ENCODE peak calls at places on chromosomes 3 and 15, in four cellular contexts. O is colonic mucosa, F is choroid plexus epithelial cell, Z is mesendoderm. I is an unnamed sample.

GRCh38 chr15:93201940-93202339 is 112.9 kb upstream of the RGMA start:
- DNase-seq in O (no peak), F (no peak), Z (no peak), I (no peak)

GRCh38 chr15:89364741-89365450 is 30.3 kb upstream of the POLG start:
- DNase-seq in O (no peak), F (no peak), Z (no peak), I (no peak)

GRCh38 chr3:188202358-188203138 is 48.6 kb downstream of the LPP start:
- DNase-seq in O (no peak), F (no peak), Z (peak), I (no peak)

GRCh38 chr3:58206406-58207011 is 4.3 kb downstream of the DNASE1L3 start:
- DNase-seq in O (no peak), F (peak), Z (peak), I (no peak)

GRCh38 chr15:37142371-37142770 is 42.0 kb upstream of the MEIS2 start:
- DNase-seq in O (no peak), F (no peak), Z (no peak), I (no peak)

GRCh38 chr3:36393563-36393962 is 13.3 kb downstream of the STAC start:
- DNase-seq in O (no peak), F (peak), Z (no peak), I (no peak)

GRCh38 chr15:52164631-52165265 is 26.4 kb downstream of the GNB5 start:
- DNase-seq in O (no peak), F (peak), Z (peak), I (no peak)

GRCh38 chr15:88126695-88127476 is 129.7 kb downstream of the NTRK3 start:
- DNase-seq in O (no peak), F (no peak), Z (peak), I (no peak)

GRCh38 chr3:69088033-69088432 is 3.3 kb downstream of the ARL6IP5 start:
- DNase-seq in O (no peak), F (peak), Z (no peak), I (no peak)

GRCh38 chr3:72346526-72346926 is 501.7 kb downstream of the SHQ1 start:
- DNase-seq in O (no peak), F (peak), Z (peak), I (no peak)

GRCh38 chr15:68368731-68369435 is 63.1 kb downstream of the ITGA11 start:
- DNase-seq in O (no peak), F (no peak), Z (no peak), I (no peak)

GRCh38 chr3:71450162-71450561 is 133.4 kb downstream of the FOXP1 start:
- DNase-seq in O (peak), F (no peak), Z (no peak), I (no peak)

GRCh38 chr15:52805351-52806283 is 15.5 kb upstream of the ONECUT1 start:
- DNase-seq in O (no peak), F (no peak), Z (peak), I (no peak)

GRCh38 chr15:48360841-48361240 is 29.6 kb downstream of the DUT start:
- DNase-seq in O (no peak), F (peak), Z (peak), I (no peak)

GRCh38 chr3:172140499-172141391 is 101.4 kb downstream of the FNDC3B start:
- DNase-seq in O (peak), F (peak), Z (peak), I (peak)

GRCh38 chr15:28098766-28099554 is at the start of gene OCA2:
- DNase-seq in O (peak), F (peak), Z (peak), I (no peak)

GRCh38 chr15:72873379-72874233 is 90.0 kb upstream of the ADPGK start:
- DNase-seq in O (no peak), F (no peak), Z (no peak), I (no peak)

GRCh38 chr3:32334675-32335074 is 57.0 kb upstream of the CMTM7 start:
- DNase-seq in O (no peak), F (no peak), Z (peak), I (no peak)

GRCh38 chr3:100455841-100456550 is 36.4 kb upstream of the TMEM45A start:
- DNase-seq in O (no peak), F (no peak), Z (no peak), I (no peak)

GRCh38 chr15:70023769-70024491 is 73.8 kb downstream of the TLE3 start:
- DNase-seq in O (no peak), F (peak), Z (no peak), I (no peak)

GRCh38 chr3:49370585-49371290 is 12.6 kb upstream of the GPX1 start:
- DNase-seq in O (no peak), F (no peak), Z (no peak), I (no peak)

GRCh38 chr3:127389415-127389814 is 101.6 kb upstream of the PRR20G start:
- DNase-seq in O (no peak), F (no peak), Z (peak), I (no peak)

GRCh38 chr15:67065531-67066005 is at the start of gene SMAD3:
- DNase-seq in O (peak), F (peak), Z (peak), I (no peak)

GRCh38 chr15:71440479-71441071 is 325.3 kb downstream of the THSD4 start:
- DNase-seq in O (no peak), F (peak), Z (peak), I (peak)

GRCh38 chr3:60064210-60065178 is 1014.7 kb upstream of the CFAP20DC start:
- DNase-seq in O (no peak), F (peak), Z (peak), I (no peak)

GRCh38 chr3:66747251-66747650 is 246.4 kb upstream of the LRIG1 start:
- DNase-seq in O (no peak), F (no peak), Z (no peak), I (no peak)

GRCh38 chr3:138477120-138477519 is 42.7 kb downstream of the ESYT3 start:
- DNase-seq in O (no peak), F (no peak), Z (peak), I (no peak)

GRCh38 chr3:14989943-14990753 is 42.8 kb downstream of the NR2C2 start:
- DNase-seq in O (no peak), F (peak), Z (peak), I (no peak)

GRCh38 chr3:48194446-48195071 is 6.3 kb upstream of the CDC25A start:
- DNase-seq in O (peak), F (peak), Z (peak), I (peak)

GRCh38 chr3:126135056-126135397 is 45.4 kb downstream of the ALDH1L1 start:
- DNase-seq in O (peak), F (no peak), Z (no peak), I (no peak)

GRCh38 chr3:151969026-151969658 is 95.7 kb downstream of the SUCNR1 start:
- DNase-seq in O (no peak), F (no peak), Z (peak), I (no peak)

GRCh38 chr15:45110256-45110820 is 3.6 kb downstream of the DUOX2 start:
- DNase-seq in O (no peak), F (no peak), Z (no peak), I (no peak)

GRCh38 chr3:7800006-7800780 is 701.4 kb upstream of the LMCD1 start:
- DNase-seq in O (no peak), F (peak), Z (no peak), I (no peak)

GRCh38 chr3:127940116-127940515 is 25.1 kb downstream of the KBTBD12 start:
- DNase-seq in O (no peak), F (no peak), Z (no peak), I (no peak)

DNA sequence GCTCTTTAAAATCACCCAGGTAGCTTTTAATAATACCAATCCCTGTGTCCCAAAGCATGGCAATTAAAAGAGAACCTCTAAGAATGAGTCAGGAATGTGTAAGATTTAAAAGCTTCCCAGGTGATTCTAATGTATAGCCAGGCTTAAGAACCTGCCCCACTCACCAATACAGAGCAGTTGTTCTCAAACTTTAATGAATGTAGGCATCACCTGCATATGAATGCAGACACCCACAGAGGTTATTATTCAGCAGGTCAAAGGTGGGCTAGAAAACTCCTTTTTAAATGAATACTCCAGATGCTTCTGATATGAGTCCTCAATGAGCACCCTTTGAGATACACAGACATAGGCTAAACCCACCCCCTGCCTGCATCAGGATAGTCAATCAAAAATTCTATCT is 298.1 kb upstream of the KCNMB2 start:
- DNase-seq in O (no peak), F (no peak), Z (no peak), I (no peak)
- H3K4me3 ChIP-seq in O (no peak), F (no peak), Z (no peak), I (no peak)

GRCh38 chr3:177514341-177515193 is 317.3 kb upstream of the TBL1XR1 start:
- DNase-seq in O (no peak), F (no peak), Z (no peak), I (no peak)
- H3K4me3 ChIP-seq in O (no peak), F (no peak), Z (no peak), I (no peak)

DNA sequence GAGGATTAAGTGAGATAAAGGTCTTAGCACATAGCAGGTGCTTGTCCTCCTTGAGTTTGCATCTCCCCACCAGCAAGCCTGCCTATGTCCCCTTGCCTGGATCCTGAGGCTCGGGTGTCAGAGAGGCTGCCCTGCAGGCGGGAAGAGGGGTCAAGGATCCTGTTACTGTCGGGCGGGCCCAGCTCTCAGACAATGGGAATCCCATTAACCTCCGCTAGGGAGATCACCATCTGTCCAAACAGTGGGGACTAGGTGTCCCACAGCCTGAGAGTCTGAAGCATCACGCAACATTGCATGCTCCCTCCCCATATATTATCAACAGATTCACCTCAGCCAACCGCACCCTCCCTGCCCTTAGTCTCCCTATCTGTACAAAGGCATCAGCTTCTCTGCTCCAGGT is 151.4 kb downstream of the FBLN2 start:
- DNase-seq in O (no peak), F (no peak), Z (peak), I (no peak)
- H3K4me3 ChIP-seq in O (no peak), F (no peak), Z (no peak), I (no peak)

GRCh38 chr3:43998374-43998840 is 243.3 kb upstream of the TOPAZ1 start:
- DNase-seq in O (no peak), F (no peak), Z (peak), I (no peak)

GRCh38 chr3:43995929-43996378 is 245.7 kb upstream of the TOPAZ1 start:
- DNase-seq in O (no peak), F (no peak), Z (no peak), I (no peak)

GRCh38 chr3:43995078-43995928 is 246.4 kb upstream of the TOPAZ1 start:
- DNase-seq in O (no peak), F (peak), Z (peak), I (no peak)

GRCh38 chr3:43997788-43998373 is 243.8 kb upstream of the TOPAZ1 start:
- DNase-seq in O (no peak), F (no peak), Z (peak), I (no peak)

DNA sequence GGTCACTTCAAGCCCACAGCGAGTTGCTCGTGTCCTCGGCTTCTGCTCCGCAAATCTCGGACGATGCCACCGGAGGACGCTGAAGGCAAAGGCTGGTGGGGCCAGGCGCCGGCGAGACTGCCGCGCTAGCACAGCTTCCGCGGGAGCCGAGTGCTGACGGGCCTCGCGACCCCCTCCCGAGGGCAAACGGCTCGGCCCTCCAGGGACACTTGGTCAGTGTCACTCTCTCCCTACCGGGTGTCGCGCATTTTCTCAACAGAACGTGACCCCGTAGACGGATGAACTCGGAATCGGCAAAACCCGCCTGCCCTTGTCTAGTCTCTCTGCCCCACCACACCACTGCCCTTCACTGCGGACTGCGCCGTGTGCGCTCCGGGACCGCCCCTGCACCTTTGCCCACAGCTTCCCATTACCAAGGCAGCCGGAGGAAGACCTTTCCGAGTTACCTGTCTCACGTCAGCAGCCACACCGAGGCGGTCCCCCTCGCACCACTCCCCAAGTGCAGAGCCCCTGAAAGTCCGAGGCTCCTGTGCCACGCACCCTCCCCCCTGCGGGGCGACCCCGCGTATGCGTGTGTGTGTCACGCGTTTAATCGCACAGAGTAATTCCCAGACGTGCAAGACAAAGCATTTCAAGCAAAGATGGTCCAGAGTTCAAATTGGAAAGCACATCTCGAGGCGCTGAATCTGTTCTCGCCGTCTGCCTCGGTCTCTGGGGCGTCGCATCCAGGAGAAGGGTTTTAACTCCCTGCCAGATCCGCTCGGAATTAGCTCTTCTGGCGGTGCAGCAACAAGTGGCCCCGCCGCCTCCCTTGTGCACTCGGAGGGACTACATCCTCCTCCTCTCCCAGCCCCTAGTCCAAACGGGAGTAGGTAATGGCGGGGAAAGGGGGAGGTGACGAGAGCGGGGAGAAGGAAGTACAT is 245.0 kb upstream of the TOPAZ1 start:
- DNase-seq in O (no peak), F (peak), Z (peak), I (no peak)
- H3K4me3 ChIP-seq in O (peak), F (peak), Z (peak), I (peak)

I was measured in Panc1.